ENCODE peak calls at places on chromosome 9, in five cellular contexts. One of them, this sample, is unnamed.

GRCh38 chr9:87201316-87201715 is 254.0 kb upstream of the GAS1 start:
- DNase-seq in adipocyte: peak; percentile 84
- DNase-seq in Peyer's patch: no peak
- DNase-seq in CD8-positive, alpha-beta memory T cell: no peak
- DNase-seq in uterus: no peak
- DNase-seq in this sample: no peak

GRCh38 chr9:35112257-35113020 is 3.2 kb downstream of the ATOSB start:
- DNase-seq in adipocyte: peak; percentile 80
- DNase-seq in Peyer's patch: no peak
- DNase-seq in CD8-positive, alpha-beta memory T cell: no peak
- DNase-seq in uterus: no peak
- DNase-seq in this sample: no peak

GRCh38 chr9:113906411-113907110 is 30.5 kb downstream of the ZNF618 start:
- DNase-seq in adipocyte: peak; percentile 19
- DNase-seq in Peyer's patch: no peak
- DNase-seq in CD8-positive, alpha-beta memory T cell: no peak
- DNase-seq in uterus: no peak
- DNase-seq in this sample: no peak

GRCh38 chr9:103802068-103802467 is 292.0 kb upstream of the SMC2 start:
- DNase-seq in adipocyte: peak; percentile 18
- DNase-seq in Peyer's patch: no peak
- DNase-seq in CD8-positive, alpha-beta memory T cell: no peak
- DNase-seq in uterus: no peak
- DNase-seq in this sample: no peak

GRCh38 chr9:72038890-72039410 is 21.5 kb downstream of the C9orf57 start:
- DNase-seq in adipocyte: peak; percentile 87
- DNase-seq in Peyer's patch: peak; percentile 88
- DNase-seq in CD8-positive, alpha-beta memory T cell: peak; percentile 46
- DNase-seq in uterus: peak; percentile 68
- DNase-seq in this sample: peak; percentile 79

GRCh38 chr9:123998278-123998925 is 13.2 kb upstream of the LHX2 start:
- DNase-seq in adipocyte: no peak
- DNase-seq in Peyer's patch: no peak
- DNase-seq in CD8-positive, alpha-beta memory T cell: no peak
- DNase-seq in uterus: no peak
- DNase-seq in this sample: no peak

GRCh38 chr9:81266086-81266485 is 423.3 kb downstream of the TLE1 start:
- DNase-seq in adipocyte: no peak
- DNase-seq in Peyer's patch: no peak
- DNase-seq in CD8-positive, alpha-beta memory T cell: no peak
- DNase-seq in uterus: no peak
- DNase-seq in this sample: no peak

GRCh38 chr9:15306068-15306756 is 804 bp downstream of the TTC39B start:
- DNase-seq in adipocyte: peak; percentile 75
- DNase-seq in Peyer's patch: peak; percentile 86
- DNase-seq in CD8-positive, alpha-beta memory T cell: peak; percentile 24
- DNase-seq in uterus: peak; percentile 67
- DNase-seq in this sample: peak; percentile 31

GRCh38 chr9:112059145-112059979 is 115.7 kb downstream of the SUSD1 start:
- DNase-seq in adipocyte: peak; percentile 60
- DNase-seq in Peyer's patch: peak; percentile 85
- DNase-seq in CD8-positive, alpha-beta memory T cell: no peak
- DNase-seq in uterus: no peak
- DNase-seq in this sample: no peak

GRCh38 chr9:110847661-110848060 is 179.1 kb downstream of the MUSK start:
- DNase-seq in adipocyte: peak; percentile 38
- DNase-seq in Peyer's patch: no peak
- DNase-seq in CD8-positive, alpha-beta memory T cell: no peak
- DNase-seq in uterus: no peak
- DNase-seq in this sample: no peak

GRCh38 chr9:755454-756381 is 85.8 kb upstream of the DMRT1 start:
- DNase-seq in adipocyte: peak; percentile 59
- DNase-seq in Peyer's patch: no peak
- DNase-seq in CD8-positive, alpha-beta memory T cell: no peak
- DNase-seq in uterus: no peak
- DNase-seq in this sample: no peak

GRCh38 chr9:98807070-98807810 is at the start of gene GALNT12:
- DNase-seq in adipocyte: peak; percentile 45
- DNase-seq in Peyer's patch: peak; percentile 81
- DNase-seq in CD8-positive, alpha-beta memory T cell: peak; percentile 43
- DNase-seq in uterus: no peak
- DNase-seq in this sample: peak; percentile 52

GRCh38 chr9:92163276-92163675 is 48.1 kb upstream of the SPTLC1 start:
- DNase-seq in adipocyte: no peak
- DNase-seq in Peyer's patch: no peak
- DNase-seq in CD8-positive, alpha-beta memory T cell: no peak
- DNase-seq in uterus: no peak
- DNase-seq in this sample: no peak

GRCh38 chr9:117394655-117395054 is 20.2 kb downstream of the ASTN2 start:
- DNase-seq in adipocyte: no peak
- DNase-seq in Peyer's patch: no peak
- DNase-seq in CD8-positive, alpha-beta memory T cell: no peak
- DNase-seq in uterus: no peak
- DNase-seq in this sample: no peak

GRCh38 chr9:4011062-4011461 is 288.8 kb downstream of the GLIS3 start:
- DNase-seq in adipocyte: no peak
- DNase-seq in Peyer's patch: no peak
- DNase-seq in CD8-positive, alpha-beta memory T cell: no peak
- DNase-seq in uterus: no peak
- DNase-seq in this sample: no peak

GRCh38 chr9:106932178-106932577 is 69.2 kb downstream of the ZNF462 start:
- DNase-seq in adipocyte: no peak
- DNase-seq in Peyer's patch: no peak
- DNase-seq in CD8-positive, alpha-beta memory T cell: no peak
- DNase-seq in uterus: no peak
- DNase-seq in this sample: peak; percentile 44

GRCh38 chr9:70602364-70603019 is 188.0 kb upstream of the KLF9 start:
- DNase-seq in adipocyte: peak; percentile 93
- DNase-seq in Peyer's patch: peak; percentile 79
- DNase-seq in CD8-positive, alpha-beta memory T cell: peak; percentile 8
- DNase-seq in uterus: peak; percentile 76
- DNase-seq in this sample: peak; percentile 51

GRCh38 chr9:135090547-135090946 is 3.1 kb downstream of the OLFM1 start:
- DNase-seq in adipocyte: no peak
- DNase-seq in Peyer's patch: no peak
- DNase-seq in CD8-positive, alpha-beta memory T cell: no peak
- DNase-seq in uterus: no peak
- DNase-seq in this sample: no peak

GRCh38 chr9:135090081-135090480 is 2.6 kb downstream of the OLFM1 start:
- DNase-seq in adipocyte: no peak
- DNase-seq in Peyer's patch: no peak
- DNase-seq in CD8-positive, alpha-beta memory T cell: no peak
- DNase-seq in uterus: no peak
- DNase-seq in this sample: no peak

GRCh38 chr9:135093111-135093510 is 5.6 kb downstream of the OLFM1 start:
- DNase-seq in adipocyte: no peak
- DNase-seq in Peyer's patch: no peak
- DNase-seq in CD8-positive, alpha-beta memory T cell: no peak
- DNase-seq in uterus: no peak
- DNase-seq in this sample: no peak

GRCh38 chr9:135088979-135089847 is 1.7 kb downstream of the OLFM1 start:
- DNase-seq in adipocyte: no peak
- DNase-seq in Peyer's patch: no peak
- DNase-seq in CD8-positive, alpha-beta memory T cell: no peak
- DNase-seq in uterus: no peak
- DNase-seq in this sample: no peak

DNA sequence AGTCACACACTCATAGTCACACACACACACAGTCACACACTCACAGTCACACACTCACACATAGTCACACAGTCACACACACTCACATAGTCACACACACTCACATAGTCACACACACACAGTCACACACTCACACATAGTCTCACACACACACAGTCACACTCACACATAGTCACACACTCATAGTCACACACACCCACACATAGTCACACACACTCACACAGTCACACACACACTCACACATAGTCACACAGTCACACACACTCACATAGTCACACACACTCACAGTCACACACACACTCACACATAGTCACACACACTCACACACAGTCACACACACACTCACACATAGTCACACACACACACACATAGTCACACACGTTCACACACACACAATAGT is 4.1 kb downstream of the OLFM1 start:
- DNase-seq in adipocyte: no peak
- DNase-seq in Peyer's patch: no peak
- DNase-seq in CD8-positive, alpha-beta memory T cell: no peak
- DNase-seq in uterus: no peak
- DNase-seq in this sample: no peak
- H3K4me3 ChIP-seq in adipocyte: no peak overlapping the region
- H3K4me3 ChIP-seq in Peyer's patch: no peak overlapping the region
- H3K4me3 ChIP-seq in CD8-positive, alpha-beta memory T cell: no peak overlapping the region
- H3K4me3 ChIP-seq in uterus: no peak overlapping the region
- H3K4me3 ChIP-seq in this sample: no peak overlapping the region

DNA sequence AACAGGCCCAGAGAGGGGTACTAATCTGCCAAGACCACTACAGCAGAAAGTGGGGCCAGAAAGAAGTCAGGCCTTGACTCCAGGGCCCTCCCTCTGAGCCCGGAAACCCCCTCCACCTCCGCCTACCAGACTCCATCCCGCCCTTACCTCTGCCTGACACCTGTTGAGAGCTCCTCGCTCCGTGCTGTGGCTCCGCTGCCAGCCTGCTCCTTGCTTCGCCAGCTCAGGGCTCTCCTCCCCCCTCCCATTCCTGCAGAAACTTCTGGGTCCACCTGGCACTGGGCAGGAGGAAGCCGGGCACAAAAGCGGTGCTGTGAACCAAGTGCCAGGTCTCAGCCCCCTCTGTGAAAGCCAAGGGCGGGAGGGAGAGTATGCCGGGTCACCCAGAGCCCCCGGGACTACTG is 6.4 kb upstream of the ST6GALNAC6 start:
- DNase-seq in adipocyte: no peak
- DNase-seq in Peyer's patch: peak; percentile 76
- DNase-seq in CD8-positive, alpha-beta memory T cell: peak; percentile 68
- DNase-seq in uterus: peak; percentile 19
- DNase-seq in this sample: no peak
- H3K4me3 ChIP-seq in adipocyte: no peak overlapping the region
- H3K4me3 ChIP-seq in Peyer's patch: peak overlapping the region; percentile 16
- H3K4me3 ChIP-seq in CD8-positive, alpha-beta memory T cell: peak overlapping the region; percentile 65
- H3K4me3 ChIP-seq in uterus: no peak overlapping the region
- H3K4me3 ChIP-seq in this sample: no peak overlapping the region

GRCh38 chr9:131733601-131734061 is 6.2 kb downstream of the RAPGEF1 start:
- DNase-seq in adipocyte: peak; percentile 94
- DNase-seq in Peyer's patch: peak; percentile 74
- DNase-seq in CD8-positive, alpha-beta memory T cell: peak; percentile 39
- DNase-seq in uterus: no peak
- DNase-seq in this sample: no peak

GRCh38 chr9:131734165-131734610 is 5.7 kb downstream of the RAPGEF1 start:
- DNase-seq in adipocyte: peak; percentile 22
- DNase-seq in Peyer's patch: peak; percentile 92
- DNase-seq in CD8-positive, alpha-beta memory T cell: peak; percentile 59
- DNase-seq in uterus: no peak
- DNase-seq in this sample: no peak

GRCh38 chr9:131736440-131736839 is 3.4 kb downstream of the RAPGEF1 start:
- DNase-seq in adipocyte: no peak
- DNase-seq in Peyer's patch: no peak
- DNase-seq in CD8-positive, alpha-beta memory T cell: no peak
- DNase-seq in uterus: no peak
- DNase-seq in this sample: no peak

GRCh38 chr9:131734781-131735180 is 5.1 kb downstream of the RAPGEF1 start:
- DNase-seq in adipocyte: no peak
- DNase-seq in Peyer's patch: no peak
- DNase-seq in CD8-positive, alpha-beta memory T cell: no peak
- DNase-seq in uterus: no peak
- DNase-seq in this sample: no peak

GRCh38 chr9:131735238-131736181 is 4.4 kb downstream of the RAPGEF1 start:
- DNase-seq in adipocyte: no peak
- DNase-seq in Peyer's patch: peak; percentile 87
- DNase-seq in CD8-positive, alpha-beta memory T cell: no peak
- DNase-seq in uterus: no peak
- DNase-seq in this sample: no peak
- H3K4me3 ChIP-seq in adipocyte: no peak overlapping the region
- H3K4me3 ChIP-seq in Peyer's patch: no peak overlapping the region
- H3K4me3 ChIP-seq in CD8-positive, alpha-beta memory T cell: peak overlapping the region; percentile 12
- H3K4me3 ChIP-seq in uterus: no peak overlapping the region
- H3K4me3 ChIP-seq in this sample: no peak overlapping the region

GRCh38 chr9:21559402-21560280 is 77.5 kb upstream of the IFNE start:
- DNase-seq in adipocyte: peak; percentile 82
- DNase-seq in Peyer's patch: peak; percentile 83
- DNase-seq in CD8-positive, alpha-beta memory T cell: peak; percentile 40
- DNase-seq in uterus: no peak
- DNase-seq in this sample: peak; percentile 10

GRCh38 chr9:21556581-21557427 is 74.7 kb upstream of the IFNE start:
- DNase-seq in adipocyte: peak; percentile 55
- DNase-seq in Peyer's patch: no peak
- DNase-seq in CD8-positive, alpha-beta memory T cell: no peak
- DNase-seq in uterus: no peak
- DNase-seq in this sample: no peak

GRCh38 chr9:21558627-21559401 is 76.7 kb upstream of the IFNE start:
- DNase-seq in adipocyte: peak; percentile 65
- DNase-seq in Peyer's patch: no peak
- DNase-seq in CD8-positive, alpha-beta memory T cell: no peak
- DNase-seq in uterus: no peak
- DNase-seq in this sample: no peak

GRCh38 chr9:21557428-21557768 is 75.3 kb upstream of the IFNE start:
- DNase-seq in adipocyte: no peak
- DNase-seq in Peyer's patch: no peak
- DNase-seq in CD8-positive, alpha-beta memory T cell: no peak
- DNase-seq in uterus: no peak
- DNase-seq in this sample: no peak

DNA sequence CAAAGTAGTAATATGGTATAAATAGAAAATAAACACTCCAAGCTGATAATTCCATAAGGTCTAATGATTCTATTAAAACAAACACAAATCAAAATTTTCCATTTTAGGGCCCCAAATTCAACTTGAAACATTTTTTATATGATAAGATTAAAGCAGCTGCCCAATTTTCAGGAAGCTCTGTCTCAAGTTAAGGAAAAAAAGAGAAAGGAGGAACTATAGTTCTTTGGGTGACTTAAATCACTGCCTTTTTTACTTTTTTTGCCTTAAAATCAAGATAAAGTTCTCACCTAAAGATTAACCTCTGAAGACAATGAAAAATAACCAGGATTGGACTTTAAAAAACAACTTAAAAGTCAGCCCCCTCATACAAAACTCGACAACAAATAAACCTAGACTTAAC is 76.0 kb upstream of the IFNE start:
- DNase-seq in adipocyte: peak; percentile 27
- DNase-seq in Peyer's patch: no peak
- DNase-seq in CD8-positive, alpha-beta memory T cell: no peak
- DNase-seq in uterus: no peak
- DNase-seq in this sample: no peak
- H3K4me3 ChIP-seq in adipocyte: peak overlapping the region; percentile 85
- H3K4me3 ChIP-seq in Peyer's patch: no peak overlapping the region
- H3K4me3 ChIP-seq in CD8-positive, alpha-beta memory T cell: no peak overlapping the region
- H3K4me3 ChIP-seq in uterus: no peak overlapping the region
- H3K4me3 ChIP-seq in this sample: no peak overlapping the region

GRCh38 chr9:135290086-135290485 is 189.5 kb upstream of the PPP1R26 start:
- DNase-seq in adipocyte: no peak
- DNase-seq in Peyer's patch: no peak
- DNase-seq in CD8-positive, alpha-beta memory T cell: no peak
- DNase-seq in uterus: no peak
- DNase-seq in this sample: peak; percentile 8
- H3K4me3 ChIP-seq in adipocyte: no peak overlapping the region
- H3K4me3 ChIP-seq in Peyer's patch: no peak overlapping the region
- H3K4me3 ChIP-seq in CD8-positive, alpha-beta memory T cell: no peak overlapping the region
- H3K4me3 ChIP-seq in uterus: no peak overlapping the region
- H3K4me3 ChIP-seq in this sample: no peak overlapping the region

This sample was measured in dorsolateral prefrontal cortex.